ENCODE peak calls at places on chromosomes 1 and 21, in ten cellular contexts. S is heart left ventricle; V is tibial nerve; B is CD4-positive, alpha-beta T cell; F is naive thymus-derived CD4-positive, alpha-beta T cell; N is right lobe of liver; O is IMR-90; A is heart right ventricle; Z is mesenchymal stem cell; J is aorta. H is an unnamed sample.

GRCh38 chr1:226365831-226366231 is 42.1 kb downstream of the PARP1 start:
- DNase-seq in O (peak; percentile 86), S (no peak), A (no peak), Z (peak; percentile 36), N (no peak), B (no peak), J (no peak), V (no peak), F (no peak), H (no peak)

GRCh38 chr1:60972841-60973364 is 109.5 kb upstream of the NFIA start:
- DNase-seq in F (no peak), S (no peak), V (no peak), A (no peak), O (peak; percentile 76), Z (peak; percentile 40), B (no peak), J (no peak), N (no peak), H (no peak)

GRCh38 chr21:34072145-34073031 is 990 bp upstream of the MRPS6 start:
- DNase-seq in O (no peak), V (peak; percentile 14), B (no peak), Z (no peak), F (no peak), S (peak; percentile 57), J (peak; percentile 90), N (peak; percentile 74), A (peak; percentile 32), H (peak; percentile 38)

GRCh38 chr1:72282271-72282656 is at the start of gene NEGR1:
- DNase-seq in N (peak; percentile 48), F (no peak), O (peak; percentile 68), S (peak; percentile 64), B (no peak), J (peak; percentile 86), V (peak; percentile 29), Z (no peak), A (peak; percentile 40), H (no peak)

GRCh38 chr1:226443439-226443838 is 35.5 kb upstream of the PARP1 start:
- DNase-seq in Z (peak; percentile 12), B (no peak), S (no peak), A (no peak), N (no peak), O (peak; percentile 52), V (no peak), J (no peak), F (no peak), H (no peak)

GRCh38 chr21:46388206-46388880 is 64.4 kb downstream of the PCNT start:
- DNase-seq in Z (no peak), S (no peak), N (no peak), B (no peak), F (no peak), A (no peak), V (no peak), J (no peak), O (no peak), H (no peak)

GRCh38 chr1:44031900-44032817 is 897 bp upstream of the SLC6A9 start:
- DNase-seq in S (no peak), N (no peak), J (peak; percentile 14), F (no peak), O (peak; percentile 41), Z (no peak), V (no peak), B (no peak), A (no peak), H (no peak)

GRCh38 chr1:64917328-64917861 is 49.0 kb downstream of the JAK1 start:
- DNase-seq in N (no peak), F (no peak), J (no peak), Z (peak; percentile 91), A (peak; percentile 77), V (peak; percentile 28), S (peak; percentile 86), B (no peak), O (peak; percentile 99), H (no peak)

GRCh38 chr1:150536836-150537731 is 12.1 kb upstream of the ADAMTSL4 start:
- DNase-seq in Z (peak; percentile 43), J (peak; percentile 75), B (no peak), F (no peak), S (no peak), A (no peak), O (no peak), N (peak; percentile 15), V (no peak), H (no peak)

GRCh38 chr21:39104911-39105310 is 78.3 kb downstream of the PSMG1 start:
- DNase-seq in S (no peak), O (no peak), B (no peak), J (no peak), A (no peak), N (no peak), V (no peak), Z (no peak), F (no peak), H (no peak)

GRCh38 chr21:26177187-26177586 is 6.6 kb upstream of the APP start:
- DNase-seq in F (no peak), N (no peak), J (no peak), Z (no peak), O (no peak), B (no peak), V (no peak), S (peak; percentile 29), A (peak; percentile 28), H (no peak)

GRCh38 chr21:42424848-42425602 is 21.3 kb downstream of the UBASH3A start:
- DNase-seq in S (no peak), B (peak; percentile 67), F (peak; percentile 90), A (no peak), V (no peak), N (no peak), J (no peak), O (no peak), Z (no peak), H (peak; percentile 89)

GRCh38 chr1:54437783-54438182 is 31.6 kb upstream of the SSBP3 start:
- DNase-seq in F (no peak), Z (no peak), S (no peak), N (no peak), A (no peak), J (peak; percentile 17), V (no peak), B (no peak), O (no peak), H (no peak)

GRCh38 chr1:58657082-58657481 is 42.8 kb downstream of the MYSM1 start:
- DNase-seq in Z (no peak), N (no peak), S (no peak), B (no peak), F (no peak), V (no peak), J (no peak), A (no peak), O (no peak), H (no peak)

GRCh38 chr1:50329332-50329932 is 93.8 kb downstream of the DMRTA2 start:
- DNase-seq in F (no peak), V (no peak), J (no peak), B (no peak), O (no peak), N (no peak), A (no peak), Z (no peak), S (no peak), H (no peak)

GRCh38 chr1:94658221-94658620 is 116.7 kb upstream of the F3 start:
- DNase-seq in O (peak; percentile 79), F (no peak), J (no peak), V (no peak), Z (peak; percentile 59), S (peak; percentile 59), B (no peak), N (no peak), A (peak; percentile 75), H (no peak)
- H3K27ac ChIP-seq in O (peak overlapping the region; percentile 60), F (no peak overlapping the region), J (no peak overlapping the region), V (no peak overlapping the region), Z (peak overlapping the region; percentile 5), S (no peak overlapping the region), B (no peak overlapping the region), N (no peak overlapping the region), A (peak overlapping the region; percentile 47), H (no peak overlapping the region)

DNA sequence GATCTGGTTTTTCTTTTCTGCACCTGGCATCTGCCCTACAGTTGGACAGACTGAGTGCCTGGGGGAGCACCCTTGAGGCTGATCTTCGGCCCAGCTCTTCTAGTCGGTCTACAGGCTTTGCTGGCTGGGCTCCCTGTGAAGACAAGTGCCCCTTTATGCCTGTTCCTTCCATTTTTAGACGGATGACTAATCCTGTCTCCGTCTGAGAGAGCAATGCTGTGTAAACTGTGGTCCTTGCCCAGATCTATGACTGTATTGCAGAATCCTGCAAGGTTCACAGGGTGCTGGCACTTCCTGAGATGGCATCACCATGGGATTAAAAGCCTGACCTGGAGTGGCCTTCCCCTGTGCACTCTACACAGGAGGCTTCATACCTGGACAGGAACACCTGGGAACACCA is 47.6 kb upstream of the SAMD13 start:
- DNase-seq in O (peak; percentile 97), B (no peak), J (peak; percentile 77), F (no peak), N (no peak), V (no peak), S (peak; percentile 82), Z (peak; percentile 96), A (peak; percentile 53), H (no peak)
- H3K27ac ChIP-seq in O (no peak overlapping the region), B (no peak overlapping the region), J (peak overlapping the region; percentile 38), F (no peak overlapping the region), N (no peak overlapping the region), V (no peak overlapping the region), S (no peak overlapping the region), Z (peak overlapping the region; percentile 64), A (no peak overlapping the region), H (no peak overlapping the region)

GRCh38 chr1:56378376-56379070 is 200.8 kb downstream of the PLPP3 start:
- DNase-seq in O (no peak), A (no peak), J (no peak), F (no peak), N (no peak), B (no peak), S (no peak), V (no peak), Z (no peak), H (no peak)

GRCh38 chr1:56375184-56375837 is 204.1 kb downstream of the PLPP3 start:
- DNase-seq in F (no peak), A (no peak), N (no peak), V (no peak), S (no peak), Z (no peak), J (no peak), O (peak; percentile 66), B (no peak), H (no peak)

GRCh38 chr1:56374026-56374974 is 205.1 kb downstream of the PLPP3 start:
- DNase-seq in B (no peak), N (no peak), F (no peak), O (peak; percentile 45), J (no peak), V (no peak), S (peak; percentile 39), A (peak; percentile 43), Z (no peak), H (no peak)

GRCh38 chr1:56376188-56376984 is 203.0 kb downstream of the PLPP3 start:
- DNase-seq in O (peak; percentile 31), S (peak; percentile 63), V (no peak), N (no peak), Z (no peak), B (no peak), J (peak; percentile 86), A (no peak), F (no peak), H (no peak)

GRCh38 chr1:56377407-56377806 is 202.0 kb downstream of the PLPP3 start:
- DNase-seq in V (no peak), Z (no peak), B (no peak), A (no peak), O (no peak), J (no peak), N (no peak), S (no peak), F (no peak), H (no peak)
- H3K27ac ChIP-seq in V (no peak overlapping the region), Z (no peak overlapping the region), B (no peak overlapping the region), A (peak overlapping the region; percentile 75), O (no peak overlapping the region), J (peak overlapping the region; percentile 38), N (no peak overlapping the region), S (peak overlapping the region; percentile 38), F (no peak overlapping the region), H (no peak overlapping the region)

GRCh38 chr1:115134231-115134630 is 44.9 kb upstream of the TSPAN2 start:
- DNase-seq in O (no peak), S (no peak), A (peak; percentile 13), B (no peak), N (no peak), J (peak; percentile 74), V (no peak), Z (no peak), F (no peak), H (no peak)
- H3K27ac ChIP-seq in O (no peak overlapping the region), S (no peak overlapping the region), A (no peak overlapping the region), B (no peak overlapping the region), N (no peak overlapping the region), J (peak overlapping the region; percentile 100), V (no peak overlapping the region), Z (no peak overlapping the region), F (no peak overlapping the region), H (no peak overlapping the region)

H was measured in CD4-positive, alpha-beta memory T cell.